ENCODE peak calls at places on chromosomes 16 and 17, in five cellular contexts. T is mesenteric fat pad, G is cerebellar cortex, M is AG10803, C is NCI-H2029 treated with DMSO at 0.1 percent for 48 hours. F is an unnamed sample.

GRCh38 chr16:82111944-82112343 is 58.1 kb downstream of the MPHOSPH6 start:
- DNase-seq in G (no peak), M (no peak), C (no peak), T (no peak), F (no peak)

GRCh38 chr16:57628008-57628781 is at the start of gene ADGRG1:
- DNase-seq in T (no peak), M (peak; percentile 87), C (no peak), G (peak; percentile 38), F (peak; percentile 97)

GRCh38 chr17:6064855-6065254 is 5.3 kb upstream of the WSCD1 start:
- DNase-seq in C (no peak), T (no peak), M (no peak), G (peak; percentile 67), F (no peak)

GRCh38 chr17:32007463-32008298 is 498 bp downstream of the LRRC37B start:
- DNase-seq in M (no peak), G (peak; percentile 68), C (no peak), T (peak; percentile 89), F (peak; percentile 52)

GRCh38 chr16:2471016-2471652 is at the start of gene NTN3:
- DNase-seq in C (no peak), T (no peak), G (no peak), M (no peak), F (no peak)

GRCh38 chr17:77214743-77215142 is 74.0 kb downstream of the SEC14L1 start:
- DNase-seq in M (peak; percentile 57), G (peak; percentile 86), C (no peak), T (no peak), F (peak; percentile 38)

GRCh38 chr16:66342294-66342900 is 24.1 kb upstream of the CDH5 start:
- DNase-seq in C (no peak), M (no peak), G (no peak), T (no peak), F (peak; percentile 47)

GRCh38 chr16:89602273-89602951 is 11.0 kb upstream of the DPEP1 start:
- DNase-seq in G (no peak), C (no peak), M (peak; percentile 67), T (no peak), F (peak; percentile 91)

GRCh38 chr17:6512552-6512951 is 43.8 kb downstream of the PITPNM3 start:
- DNase-seq in M (no peak), C (no peak), G (no peak), T (no peak), F (no peak)

GRCh38 chr17:13728751-13729150 is 127.0 kb upstream of the HS3ST3A1 start:
- DNase-seq in G (no peak), T (no peak), C (no peak), M (peak; percentile 51), F (peak; percentile 71)

GRCh38 chr17:37430051-37430591 is 23.4 kb downstream of the TADA2A start:
- DNase-seq in C (no peak), T (no peak), G (no peak), M (peak; percentile 67), F (no peak)

F was measured in Daoy.